ENCODE peak calls at places on chromosomes 2 and 18, in six cellular contexts. One of them, this sample, is unnamed.

GRCh38 chr2:192190474-192190873 is 4.3 kb downstream of the TMEFF2 start:
- DNase-seq in trophoblast cell: no peak
- DNase-seq in neuronal stem cell: no peak
- DNase-seq in mesenchymal stem cell: peak; percentile 38
- DNase-seq in H1: no peak
- DNase-seq in H9: no peak
- DNase-seq in this sample: peak; percentile 58

GRCh38 chr18:64119916-64120315 is 29.0 kb downstream of the LINC00305 start:
- DNase-seq in mesenchymal stem cell: no peak
- DNase-seq in trophoblast cell: no peak
- DNase-seq in neuronal stem cell: no peak
- DNase-seq in H1: no peak
- DNase-seq in H9: no peak
- DNase-seq in this sample: no peak

GRCh38 chr2:76044701-76045100 is 334.0 kb upstream of the GCFC2 start:
- DNase-seq in mesenchymal stem cell: no peak
- DNase-seq in H9: no peak
- DNase-seq in neuronal stem cell: no peak
- DNase-seq in trophoblast cell: no peak
- DNase-seq in H1: no peak
- DNase-seq in this sample: no peak

GRCh38 chr2:49271060-49271665 is 116.8 kb upstream of the FSHR start:
- DNase-seq in H9: no peak
- DNase-seq in trophoblast cell: no peak
- DNase-seq in mesenchymal stem cell: no peak
- DNase-seq in neuronal stem cell: no peak
- DNase-seq in H1: no peak
- DNase-seq in this sample: no peak

GRCh38 chr2:160278889-160279196 is 78.8 kb upstream of the ITGB6 start:
- DNase-seq in trophoblast cell: no peak
- DNase-seq in neuronal stem cell: no peak
- DNase-seq in mesenchymal stem cell: peak; percentile 56
- DNase-seq in H1: no peak
- DNase-seq in H9: no peak
- DNase-seq in this sample: peak; percentile 57

GRCh38 chr2:205723174-205723573 is 40.9 kb downstream of the NRP2 start:
- DNase-seq in H1: no peak
- DNase-seq in mesenchymal stem cell: no peak
- DNase-seq in trophoblast cell: no peak
- DNase-seq in neuronal stem cell: no peak
- DNase-seq in H9: no peak
- DNase-seq in this sample: peak; percentile 37

GRCh38 chr18:23779696-23780303 is 90.5 kb downstream of the LAMA3 start:
- DNase-seq in H9: no peak
- DNase-seq in mesenchymal stem cell: peak; percentile 51
- DNase-seq in neuronal stem cell: no peak
- DNase-seq in H1: no peak
- DNase-seq in trophoblast cell: peak; percentile 51
- DNase-seq in this sample: peak; percentile 28

GRCh38 chr2:60033325-60033724 is 520.1 kb downstream of the BCL11A start:
- DNase-seq in H1: no peak
- DNase-seq in H9: no peak
- DNase-seq in mesenchymal stem cell: no peak
- DNase-seq in neuronal stem cell: no peak
- DNase-seq in trophoblast cell: no peak
- DNase-seq in this sample: no peak

GRCh38 chr2:37648316-37649011 is 23.0 kb downstream of the CDC42EP3 start:
- DNase-seq in trophoblast cell: no peak
- DNase-seq in neuronal stem cell: no peak
- DNase-seq in H1: no peak
- DNase-seq in H9: no peak
- DNase-seq in mesenchymal stem cell: no peak
- DNase-seq in this sample: no peak

GRCh38 chr2:190587106-190587505 is 52.6 kb upstream of the NEMP2 start:
- DNase-seq in H1: no peak
- DNase-seq in H9: no peak
- DNase-seq in trophoblast cell: no peak
- DNase-seq in mesenchymal stem cell: no peak
- DNase-seq in neuronal stem cell: no peak
- DNase-seq in this sample: no peak

GRCh38 chr2:1800306-1800705 is 56.0 kb upstream of the PXDN start:
- DNase-seq in mesenchymal stem cell: no peak
- DNase-seq in trophoblast cell: no peak
- DNase-seq in neuronal stem cell: no peak
- DNase-seq in H1: no peak
- DNase-seq in H9: no peak
- DNase-seq in this sample: no peak

GRCh38 chr18:21672868-21673267 is 31.7 kb downstream of the ABHD3 start:
- DNase-seq in neuronal stem cell: no peak
- DNase-seq in H9: no peak
- DNase-seq in trophoblast cell: peak; percentile 36
- DNase-seq in mesenchymal stem cell: no peak
- DNase-seq in H1: no peak
- DNase-seq in this sample: peak; percentile 76

GRCh38 chr2:109189751-109190150 is 60.7 kb downstream of the SH3RF3 start:
- DNase-seq in mesenchymal stem cell: peak; percentile 48
- DNase-seq in H9: no peak
- DNase-seq in neuronal stem cell: no peak
- DNase-seq in H1: no peak
- DNase-seq in trophoblast cell: no peak
- DNase-seq in this sample: no peak

GRCh38 chr2:185404578-185404977 is 334.0 kb upstream of the FSIP2 start:
- DNase-seq in H1: no peak
- DNase-seq in trophoblast cell: no peak
- DNase-seq in neuronal stem cell: no peak
- DNase-seq in mesenchymal stem cell: no peak
- DNase-seq in H9: no peak
- DNase-seq in this sample: no peak

GRCh38 chr2:132881540-132881939 is 211.5 kb upstream of the LYPD1 start:
- DNase-seq in H9: no peak
- DNase-seq in neuronal stem cell: no peak
- DNase-seq in trophoblast cell: no peak
- DNase-seq in H1: no peak
- DNase-seq in mesenchymal stem cell: no peak
- DNase-seq in this sample: no peak

GRCh38 chr2:208280933-208281332 is 14.9 kb downstream of the PIKFYVE start:
- DNase-seq in H9: no peak
- DNase-seq in trophoblast cell: no peak
- DNase-seq in H1: no peak
- DNase-seq in neuronal stem cell: no peak
- DNase-seq in mesenchymal stem cell: peak; percentile 50
- DNase-seq in this sample: peak; percentile 77

GRCh38 chr2:206832886-206833285 is 67.5 kb downstream of the FASTKD2 start:
- DNase-seq in H9: no peak
- DNase-seq in H1: no peak
- DNase-seq in mesenchymal stem cell: no peak
- DNase-seq in trophoblast cell: no peak
- DNase-seq in neuronal stem cell: no peak
- DNase-seq in this sample: no peak

DNA sequence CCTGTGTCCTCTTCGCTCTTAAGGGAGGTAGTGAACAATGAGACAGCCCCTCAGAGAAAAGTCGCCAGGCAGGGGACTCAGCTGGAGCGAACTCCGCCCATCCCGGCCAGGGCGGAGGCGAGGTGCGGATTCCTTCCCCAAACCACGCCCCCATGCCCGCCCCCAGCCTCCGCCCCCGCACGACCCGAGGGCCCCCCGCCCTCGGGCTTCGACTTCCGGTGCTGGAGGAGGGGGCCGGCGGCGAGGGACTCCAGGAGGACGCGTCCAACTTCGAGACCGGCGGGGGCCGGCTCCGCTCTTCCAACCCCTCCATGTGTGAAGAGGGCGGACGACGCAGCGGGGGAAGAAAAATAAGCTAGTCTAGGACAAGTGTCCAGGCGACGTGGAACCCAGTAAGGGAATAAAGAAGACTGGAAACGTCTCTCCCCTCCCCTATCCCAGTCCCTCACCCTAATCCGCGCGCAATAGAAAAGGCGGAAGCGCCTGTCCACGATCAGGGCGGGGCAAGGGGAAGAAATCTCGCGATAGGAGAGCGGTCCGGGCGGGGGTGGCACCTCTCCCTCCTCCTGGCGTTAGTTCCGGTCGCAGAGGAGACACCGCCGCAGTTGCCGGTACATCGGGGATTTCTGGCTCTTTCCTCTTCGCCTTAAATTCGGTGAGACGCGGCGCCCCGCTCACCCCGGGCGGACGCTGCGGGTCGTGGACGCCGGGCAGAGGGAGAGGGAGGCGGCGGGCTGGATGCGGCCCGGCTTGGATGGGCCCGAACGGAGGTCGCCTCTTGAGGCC is at the start of gene BZW1:
- DNase-seq in trophoblast cell: peak; percentile 93
- DNase-seq in mesenchymal stem cell: peak; percentile 98
- DNase-seq in H9: peak; percentile 97
- DNase-seq in neuronal stem cell: peak; percentile 96
- DNase-seq in H1: peak; percentile 90
- DNase-seq in this sample: peak; percentile 96
- H4K91ac ChIP-seq in trophoblast cell: peak within 1 kb of the TSS; percentile 92
- H4K91ac ChIP-seq in mesenchymal stem cell: peak within 1 kb of the TSS; percentile 95
- H4K91ac ChIP-seq in H9: no peak within 1 kb of the TSS
- H4K91ac ChIP-seq in neuronal stem cell: no peak within 1 kb of the TSS
- H4K91ac ChIP-seq in H1: peak within 1 kb of the TSS; percentile 95
- H4K91ac ChIP-seq in this sample: peak within 1 kb of the TSS; percentile 100

DNA sequence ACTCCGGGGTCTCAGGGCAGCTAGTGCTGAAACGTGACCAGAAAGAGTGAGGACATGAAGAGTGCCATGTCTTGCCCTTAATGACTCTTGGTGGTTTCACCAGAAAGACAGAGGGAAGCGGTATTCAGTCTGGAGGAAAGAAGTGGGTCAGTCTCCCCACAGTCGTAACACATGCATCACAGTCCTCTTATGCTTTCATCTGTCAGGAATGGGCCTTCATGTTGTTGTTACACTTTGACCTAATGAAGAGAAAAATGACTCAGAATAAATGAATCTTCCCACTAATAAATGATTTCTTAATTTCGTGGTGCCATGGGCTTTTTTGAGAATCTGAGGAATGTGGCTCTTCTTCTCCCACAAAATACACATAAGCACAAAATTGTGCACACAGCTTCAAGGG is 103.2 kb downstream of the SLC8A1 start:
- DNase-seq in H9: no peak
- DNase-seq in H1: no peak
- DNase-seq in neuronal stem cell: no peak
- DNase-seq in trophoblast cell: no peak
- DNase-seq in mesenchymal stem cell: peak; percentile 75
- DNase-seq in this sample: peak; percentile 88
- H4K91ac ChIP-seq in H9: no peak overlapping the region
- H4K91ac ChIP-seq in H1: no peak overlapping the region
- H4K91ac ChIP-seq in neuronal stem cell: no peak overlapping the region
- H4K91ac ChIP-seq in trophoblast cell: peak overlapping the region; percentile 43
- H4K91ac ChIP-seq in mesenchymal stem cell: no peak overlapping the region
- H4K91ac ChIP-seq in this sample: peak overlapping the region; percentile 95

GRCh38 chr2:241271641-241272297 is 43.7 kb downstream of the HDLBP start:
- DNase-seq in trophoblast cell: peak; percentile 84
- DNase-seq in neuronal stem cell: peak; percentile 20
- DNase-seq in mesenchymal stem cell: peak; percentile 84
- DNase-seq in H1: no peak
- DNase-seq in H9: peak; percentile 42
- DNase-seq in this sample: peak; percentile 79

GRCh38 chr2:241273552-241273988 is 41.9 kb downstream of the HDLBP start:
- DNase-seq in H9: peak; percentile 38
- DNase-seq in H1: no peak
- DNase-seq in mesenchymal stem cell: peak; percentile 22
- DNase-seq in trophoblast cell: no peak
- DNase-seq in neuronal stem cell: no peak
- DNase-seq in this sample: no peak

GRCh38 chr2:241272722-241273551 is 42.5 kb downstream of the HDLBP start:
- DNase-seq in H9: peak; percentile 45
- DNase-seq in trophoblast cell: peak; percentile 33
- DNase-seq in mesenchymal stem cell: peak; percentile 75
- DNase-seq in H1: no peak
- DNase-seq in neuronal stem cell: peak; percentile 30
- DNase-seq in this sample: peak; percentile 59

GRCh38 chr2:241270531-241270930 is 44.9 kb downstream of the HDLBP start:
- DNase-seq in mesenchymal stem cell: no peak
- DNase-seq in H1: no peak
- DNase-seq in H9: peak; percentile 19
- DNase-seq in neuronal stem cell: no peak
- DNase-seq in trophoblast cell: no peak
- DNase-seq in this sample: no peak

GRCh38 chr2:241272298-241272721 is 43.2 kb downstream of the HDLBP start:
- DNase-seq in trophoblast cell: peak; percentile 26
- DNase-seq in mesenchymal stem cell: peak; percentile 37
- DNase-seq in H1: no peak
- DNase-seq in H9: peak; percentile 36
- DNase-seq in neuronal stem cell: peak; percentile 23
- DNase-seq in this sample: no peak
- H4K91ac ChIP-seq in trophoblast cell: peak overlapping the region; percentile 98
- H4K91ac ChIP-seq in mesenchymal stem cell: peak overlapping the region; percentile 86
- H4K91ac ChIP-seq in H1: no peak overlapping the region
- H4K91ac ChIP-seq in H9: no peak overlapping the region
- H4K91ac ChIP-seq in neuronal stem cell: no peak overlapping the region
- H4K91ac ChIP-seq in this sample: peak overlapping the region; percentile 68

GRCh38 chr18:13407484-13407883 is 188.9 kb downstream of the LDLRAD4 start:
- DNase-seq in mesenchymal stem cell: no peak
- DNase-seq in H1: no peak
- DNase-seq in trophoblast cell: no peak
- DNase-seq in H9: no peak
- DNase-seq in neuronal stem cell: no peak
- DNase-seq in this sample: no peak
- H4K91ac ChIP-seq in mesenchymal stem cell: no peak overlapping the region
- H4K91ac ChIP-seq in H1: no peak overlapping the region
- H4K91ac ChIP-seq in trophoblast cell: no peak overlapping the region
- H4K91ac ChIP-seq in H9: no peak overlapping the region
- H4K91ac ChIP-seq in neuronal stem cell: no peak overlapping the region
- H4K91ac ChIP-seq in this sample: no peak overlapping the region

GRCh38 chr2:134141598-134142340 is 112.1 kb upstream of the MGAT5 start:
- DNase-seq in mesenchymal stem cell: no peak
- DNase-seq in H1: no peak
- DNase-seq in neuronal stem cell: no peak
- DNase-seq in H9: peak; percentile 65
- DNase-seq in trophoblast cell: no peak
- DNase-seq in this sample: no peak

GRCh38 chr2:134142341-134142738 is 111.5 kb upstream of the MGAT5 start:
- DNase-seq in mesenchymal stem cell: no peak
- DNase-seq in trophoblast cell: no peak
- DNase-seq in neuronal stem cell: no peak
- DNase-seq in H1: no peak
- DNase-seq in H9: no peak
- DNase-seq in this sample: no peak

GRCh38 chr2:134143568-134143967 is 110.3 kb upstream of the MGAT5 start:
- DNase-seq in H9: no peak
- DNase-seq in H1: no peak
- DNase-seq in neuronal stem cell: no peak
- DNase-seq in mesenchymal stem cell: no peak
- DNase-seq in trophoblast cell: no peak
- DNase-seq in this sample: no peak

GRCh38 chr2:134144081-134144596 is 109.7 kb upstream of the MGAT5 start:
- DNase-seq in mesenchymal stem cell: no peak
- DNase-seq in H1: no peak
- DNase-seq in neuronal stem cell: no peak
- DNase-seq in H9: no peak
- DNase-seq in trophoblast cell: no peak
- DNase-seq in this sample: no peak

GRCh38 chr2:134142903-134143302 is 111.0 kb upstream of the MGAT5 start:
- DNase-seq in trophoblast cell: peak; percentile 75
- DNase-seq in neuronal stem cell: no peak
- DNase-seq in mesenchymal stem cell: no peak
- DNase-seq in H1: no peak
- DNase-seq in H9: no peak
- DNase-seq in this sample: peak; percentile 39
- H4K91ac ChIP-seq in trophoblast cell: no peak overlapping the region
- H4K91ac ChIP-seq in neuronal stem cell: no peak overlapping the region
- H4K91ac ChIP-seq in mesenchymal stem cell: no peak overlapping the region
- H4K91ac ChIP-seq in H1: no peak overlapping the region
- H4K91ac ChIP-seq in H9: no peak overlapping the region
- H4K91ac ChIP-seq in this sample: peak overlapping the region; percentile 17

GRCh38 chr2:101064505-101064867 is 62.4 kb downstream of the RPL31 start:
- DNase-seq in H1: no peak
- DNase-seq in trophoblast cell: no peak
- DNase-seq in H9: no peak
- DNase-seq in mesenchymal stem cell: no peak
- DNase-seq in neuronal stem cell: no peak
- DNase-seq in this sample: no peak
- H4K91ac ChIP-seq in H1: no peak overlapping the region
- H4K91ac ChIP-seq in trophoblast cell: no peak overlapping the region
- H4K91ac ChIP-seq in H9: no peak overlapping the region
- H4K91ac ChIP-seq in mesenchymal stem cell: no peak overlapping the region
- H4K91ac ChIP-seq in neuronal stem cell: no peak overlapping the region
- H4K91ac ChIP-seq in this sample: no peak overlapping the region

This sample was measured in IMR-90.